ENCODE peak calls at places on chromosomes 6 and 20, in four cellular contexts. X is HepG2, K is H1, J is GM12878. B is an unnamed sample.

GRCh38 chr20:61125536-61126180 is 126.4 kb upstream of the CDH4 start:
- DNase-seq in X (no peak), J (no peak), K (no peak), B (no peak)

GRCh38 chr6:144619983-144620382 is 334.8 kb downstream of the UTRN start:
- DNase-seq in X (no peak), K (no peak), J (no peak), B (no peak)

GRCh38 chr6:156146891-156147290 is 630.3 kb upstream of the ARID1B start:
- DNase-seq in J (no peak), K (no peak), X (no peak), B (no peak)

GRCh38 chr20:2658414-2659354 is 5.3 kb downstream of the IDH3B start:
- DNase-seq in K (no peak), X (peak; percentile 40), J (no peak), B (no peak)

GRCh38 chr20:63830821-63831593 is at the start of gene ZBTB46:
- DNase-seq in K (no peak), J (no peak), X (no peak), B (no peak)

GRCh38 chr20:23305098-23305497 is 45.5 kb upstream of the NXT1 start:
- DNase-seq in X (no peak), K (no peak), J (no peak), B (no peak)

GRCh38 chr6:142756215-142756630 is 188.8 kb downstream of the HIVEP2 start:
- DNase-seq in K (no peak), X (peak; percentile 23), J (no peak), B (no peak)

GRCh38 chr6:112372213-112372806 is 25.2 kb downstream of the RFPL4B start:
- DNase-seq in K (no peak), X (no peak), J (no peak), B (no peak)

GRCh38 chr20:56487216-56487615 is 18.8 kb downstream of the RTF2 start:
- DNase-seq in K (no peak), X (no peak), J (no peak), B (no peak)

GRCh38 chr6:1603708-1604346 is 5.9 kb upstream of the FOXC1 start:
- DNase-seq in K (no peak), J (no peak), X (peak; percentile 22), B (no peak)
- H3K9ac ChIP-seq in K (no peak overlapping the region), J (no peak overlapping the region), X (peak overlapping the region; percentile 22), B (peak overlapping the region; percentile 74)

GRCh38 chr6:38153076-38153475 is 333.5 kb downstream of the ZFAND3 start:
- DNase-seq in X (no peak), J (no peak), K (no peak), B (no peak)

GRCh38 chr6:38153511-38153910 is 334.0 kb downstream of the ZFAND3 start:
- DNase-seq in J (no peak), X (no peak), K (no peak), B (no peak)

GRCh38 chr6:38155144-38155543 is 335.6 kb downstream of the ZFAND3 start:
- DNase-seq in X (peak; percentile 63), K (no peak), J (no peak), B (no peak)

GRCh38 chr6:38154731-38155130 is 335.2 kb downstream of the ZFAND3 start:
- DNase-seq in X (no peak), K (no peak), J (no peak), B (no peak)

GRCh38 chr6:38153946-38154345 is 334.4 kb downstream of the ZFAND3 start:
- DNase-seq in J (no peak), K (no peak), X (no peak), B (no peak)
- H3K4me1 ChIP-seq in J (no peaks in the 10 kb centered on the region), K (no peaks in the 10 kb centered on the region), X (peaks cover 19% of the 10 kb centered on the region), B (peaks cover 5% of the 10 kb centered on the region)

GRCh38 chr6:26075063-26075717 is 12.0 kb upstream of the HFE start:
- DNase-seq in X (peak; percentile 28), J (no peak), K (no peak), B (no peak)
- TF ChIP-seq SUZ12 in X (no peak), J (no peak), K (no peak), B (no peak)

GRCh38 chr6:13814176-13814937 is at the start of gene MCUR1:
- DNase-seq in K (peak; percentile 50), X (peak; percentile 77), J (peak; percentile 80), B (peak; percentile 63)
- H3K9ac ChIP-seq in K (peak within 1 kb of the TSS; percentile 85), X (peak within 1 kb of the TSS; percentile 84), J (peak within 1 kb of the TSS; percentile 95), B (peak within 1 kb of the TSS; percentile 89)

GRCh38 chr6:141361559-141361958 is 771.2 kb upstream of the GJE1 start:
- DNase-seq in X (no peak), K (no peak), J (no peak), B (no peak)

GRCh38 chr6:141359953-141360352 is 772.8 kb upstream of the GJE1 start:
- DNase-seq in K (no peak), J (no peak), X (no peak), B (no peak)

GRCh38 chr6:141364694-141365093 is 768.0 kb upstream of the GJE1 start:
- DNase-seq in K (no peak), X (no peak), J (no peak), B (no peak)

DNA sequence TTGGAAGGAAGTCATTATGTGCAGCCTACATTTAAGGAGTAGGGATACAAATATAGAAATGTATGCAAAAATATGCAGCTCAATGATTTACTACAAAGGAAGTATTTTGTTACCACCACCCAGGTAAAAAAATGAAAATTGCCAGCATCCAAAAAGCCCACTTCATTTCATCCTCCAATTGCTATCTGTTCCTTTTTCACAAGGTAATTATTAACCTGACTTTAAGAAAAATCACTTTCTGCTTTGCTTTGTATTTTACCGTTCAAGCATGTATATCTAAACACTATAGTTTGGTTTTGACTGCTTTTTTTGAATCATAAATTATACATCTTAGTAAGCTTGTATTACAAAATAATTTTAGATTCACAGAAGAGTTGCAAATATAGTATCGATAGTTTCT is 768.5 kb upstream of the GJE1 start:
- DNase-seq in X (no peak), J (no peak), K (no peak), B (no peak)
- H3K4me1 ChIP-seq in X (no peaks in the 10 kb centered on the region), J (no peaks in the 10 kb centered on the region), K (no peaks in the 10 kb centered on the region), B (no peaks in the 10 kb centered on the region)

GRCh38 chr6:26161322-26161721 is 74.1 kb downstream of the HFE start:
- DNase-seq in K (no peak), J (no peak), X (no peak), B (no peak)
- TF ChIP-seq SUZ12 in K (no peak), J (no peak), X (no peak), B (no peak)

GRCh38 chr20:53157443-53158408 is 185.6 kb downstream of the TSHZ2 start:
- DNase-seq in J (no peak), X (peak; percentile 72), K (peak; percentile 47), B (peak; percentile 67)
- H3K9ac ChIP-seq in J (no peak overlapping the region), X (no peak overlapping the region), K (no peak overlapping the region), B (no peak overlapping the region)